ENCODE peak calls at places on chromosomes 13 and 19, in seven cellular contexts. I is uterus, Z is right cardiac atrium, A is H9, T is heart left ventricle, H is IMR-90, C is RWPE1. E is an unnamed sample.
A peak's percentile ranks its signal among the peaks of the same experiment; 100 is the strongest.

GRCh38 chr13:35697281-35697680 is 220.8 kb upstream of the MAB21L1 start:
- DNase-seq in T (no peak), A (no peak), H (no peak), C (no peak), Z (no peak), I (no peak), E (no peak)

GRCh38 chr13:64272681-64273080 is 2857.0 kb upstream of the PCDH20 start:
- DNase-seq in C (no peak), H (no peak), A (no peak), I (no peak), Z (no peak), T (no peak), E (no peak)

GRCh38 chr13:79724348-79725103 is 243.6 kb downstream of the NDFIP2 start:
- DNase-seq in H (no peak), C (no peak), Z (no peak), A (no peak), I (no peak), T (no peak), E (no peak)

GRCh38 chr13:76225815-76226489 is 589.8 kb downstream of the LMO7 start:
- DNase-seq in T (peak; percentile 49), I (no peak), H (peak; percentile 90), Z (peak; percentile 14), C (no peak), A (no peak), E (no peak)

GRCh38 chr13:97212540-97213146 is 9.5 kb upstream of the MBNL2 start:
- DNase-seq in Z (no peak), I (no peak), T (no peak), H (peak; percentile 49), A (no peak), C (peak; percentile 38), E (no peak)

GRCh38 chr19:51259348-51260245 is 8.7 kb downstream of the SIGLECL1 start:
- DNase-seq in T (peak; percentile 25), Z (no peak), A (peak; percentile 54), H (peak; percentile 22), C (peak; percentile 46), I (no peak), E (peak; percentile 37)

GRCh38 chr19:5971714-5972354 is 6.1 kb downstream of the RANBP3 start:
- DNase-seq in H (no peak), Z (no peak), C (no peak), T (no peak), I (no peak), A (no peak), E (no peak)

GRCh38 chr13:41458939-41459753 is 1.8 kb downstream of the RGCC start:
- DNase-seq in T (peak; percentile 44), I (no peak), C (peak; percentile 45), Z (no peak), A (no peak), H (peak; percentile 72), E (peak; percentile 80)

GRCh38 chr13:107364658-107365057 is 796.7 kb upstream of the ARGLU1 start:
- DNase-seq in C (no peak), A (no peak), I (no peak), T (no peak), H (no peak), Z (no peak), E (no peak)

GRCh38 chr13:113126265-113127150 is 3.9 kb downstream of the F10 start:
- DNase-seq in H (no peak), A (no peak), I (peak; percentile 3), T (peak; percentile 11), C (no peak), Z (no peak), E (no peak)

GRCh38 chr19:15498910-15499309 is 9.4 kb upstream of the CYP4F22 start:
- DNase-seq in H (no peak), A (peak; percentile 77), T (no peak), Z (no peak), C (peak; percentile 20), I (no peak), E (no peak)

GRCh38 chr19:3665681-3666544 is 34.4 kb downstream of the PIP5K1C start:
- DNase-seq in A (peak; percentile 70), I (peak; percentile 79), T (peak; percentile 72), C (peak; percentile 62), H (no peak), Z (peak; percentile 61), E (peak; percentile 51)

GRCh38 chr19:49851456-49852259 is 699 bp downstream of the PTOV1 start:
- DNase-seq in I (peak; percentile 51), C (no peak), T (no peak), H (no peak), A (peak; percentile 82), Z (peak; percentile 43), E (no peak)

GRCh38 chr13:28792992-28793391 is 27.1 kb upstream of the MTUS2 start:
- DNase-seq in C (no peak), I (no peak), A (no peak), T (no peak), H (peak; percentile 79), Z (no peak), E (no peak)

GRCh38 chr13:33057019-33057785 is 41.0 kb downstream of the KL start:
- DNase-seq in A (no peak), H (peak; percentile 6), Z (peak; percentile 40), T (peak; percentile 34), C (no peak), I (no peak), E (no peak)

GRCh38 chr19:695350-695949 is at the start of gene PRSS57:
- DNase-seq in C (no peak), I (no peak), T (no peak), H (no peak), A (no peak), Z (no peak), E (no peak)

GRCh38 chr19:39307233-39307821 is 11.1 kb downstream of the IFNL1 start:
- DNase-seq in I (no peak), C (no peak), A (peak; percentile 83), T (no peak), Z (peak; percentile 54), H (no peak), E (no peak)

GRCh38 chr19:15161028-15161984 is 39.5 kb downstream of the NOTCH3 start:
- DNase-seq in H (peak; percentile 18), A (no peak), T (no peak), Z (no peak), C (peak; percentile 60), I (no peak), E (peak; percentile 36)

GRCh38 chr13:40781717-40782116 is 7.7 kb upstream of the SLC25A15 start:
- DNase-seq in Z (no peak), T (no peak), A (no peak), H (no peak), C (no peak), I (no peak), E (peak; percentile 46)

GRCh38 chr19:40147693-40148347 is 43.4 kb upstream of the MAP3K10 start:
- DNase-seq in C (peak; percentile 63), H (peak; percentile 77), T (no peak), I (no peak), A (no peak), Z (no peak), E (peak; percentile 9)

GRCh38 chr13:23771966-23772365 is 117.2 kb downstream of the MIPEP start:
- DNase-seq in T (no peak), C (peak; percentile 49), I (no peak), Z (no peak), H (no peak), A (no peak), E (no peak)

GRCh38 chr19:18776288-18776594 is 14.9 kb downstream of the COMP start:
- DNase-seq in C (peak; percentile 59), A (no peak), T (no peak), Z (no peak), H (peak; percentile 72), I (no peak), E (no peak)

GRCh38 chr19:28519950-28520861 is 692.7 kb downstream of the UQCRFS1 start:
- DNase-seq in Z (no peak), C (no peak), T (no peak), A (no peak), I (peak; percentile 18), H (no peak), E (no peak)

DNA sequence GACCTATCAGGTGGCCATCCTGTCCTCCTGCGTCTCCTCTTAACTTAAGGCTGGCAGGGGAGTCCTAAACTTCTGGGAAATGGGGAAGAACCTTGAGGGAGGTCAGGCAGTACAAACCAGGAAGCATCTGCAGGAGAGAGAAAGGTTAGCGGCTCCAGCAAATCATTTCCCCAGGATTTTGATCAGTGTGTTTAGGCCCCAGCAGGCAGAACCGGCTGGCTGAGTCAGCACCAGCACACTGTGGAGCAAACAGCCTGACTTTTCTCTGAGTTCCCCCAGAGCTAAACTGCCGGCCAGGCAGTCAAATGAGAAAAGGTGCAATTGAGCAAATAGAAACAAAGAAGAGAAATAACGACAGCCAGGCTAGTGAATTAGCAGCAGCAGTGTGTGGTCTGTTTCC is 46.7 kb upstream of the MEDAG start:
- DNase-seq in C (no peak), I (no peak), T (no peak), A (no peak), H (no peak), Z (no peak), E (no peak)
- H3K27ac ChIP-seq in C (no peak overlapping the region), I (no peak overlapping the region), T (no peak overlapping the region), A (no peak overlapping the region), H (no peak overlapping the region), Z (no peak overlapping the region), E (no peak overlapping the region)

DNA sequence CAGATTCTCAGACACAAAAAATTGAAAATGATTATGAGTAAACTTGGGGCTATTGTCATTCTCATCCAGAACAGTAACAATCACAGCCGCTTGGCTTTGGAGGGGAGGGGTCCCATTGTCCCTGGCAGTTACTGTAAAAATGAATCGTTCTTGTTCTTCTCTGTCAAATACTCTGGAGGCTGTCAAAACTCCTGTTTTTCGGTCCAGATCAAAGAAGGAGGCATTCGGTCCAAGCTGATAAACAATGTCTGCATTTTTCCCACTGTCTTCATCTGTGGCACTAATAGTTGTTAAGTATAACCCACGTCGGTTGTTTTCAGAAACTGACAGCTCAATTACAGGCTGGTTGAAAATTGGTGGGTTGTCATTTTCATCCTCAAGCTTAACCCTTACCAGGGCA is 3.5 kb downstream of the PCDH9 start:
- DNase-seq in Z (no peak), C (no peak), A (no peak), T (no peak), I (no peak), H (no peak), E (no peak)
- H3K27ac ChIP-seq in Z (no peak overlapping the region), C (no peak overlapping the region), A (no peak overlapping the region), T (no peak overlapping the region), I (no peak overlapping the region), H (no peak overlapping the region), E (no peak overlapping the region)

GRCh38 chr13:25881136-25881926 is 170.5 kb downstream of the SHISA2 start:
- DNase-seq in I (no peak), Z (no peak), A (no peak), T (no peak), C (no peak), H (no peak), E (no peak)
- H3K27ac ChIP-seq in I (no peak overlapping the region), Z (no peak overlapping the region), A (no peak overlapping the region), T (no peak overlapping the region), C (no peak overlapping the region), H (no peak overlapping the region), E (no peak overlapping the region)

DNA sequence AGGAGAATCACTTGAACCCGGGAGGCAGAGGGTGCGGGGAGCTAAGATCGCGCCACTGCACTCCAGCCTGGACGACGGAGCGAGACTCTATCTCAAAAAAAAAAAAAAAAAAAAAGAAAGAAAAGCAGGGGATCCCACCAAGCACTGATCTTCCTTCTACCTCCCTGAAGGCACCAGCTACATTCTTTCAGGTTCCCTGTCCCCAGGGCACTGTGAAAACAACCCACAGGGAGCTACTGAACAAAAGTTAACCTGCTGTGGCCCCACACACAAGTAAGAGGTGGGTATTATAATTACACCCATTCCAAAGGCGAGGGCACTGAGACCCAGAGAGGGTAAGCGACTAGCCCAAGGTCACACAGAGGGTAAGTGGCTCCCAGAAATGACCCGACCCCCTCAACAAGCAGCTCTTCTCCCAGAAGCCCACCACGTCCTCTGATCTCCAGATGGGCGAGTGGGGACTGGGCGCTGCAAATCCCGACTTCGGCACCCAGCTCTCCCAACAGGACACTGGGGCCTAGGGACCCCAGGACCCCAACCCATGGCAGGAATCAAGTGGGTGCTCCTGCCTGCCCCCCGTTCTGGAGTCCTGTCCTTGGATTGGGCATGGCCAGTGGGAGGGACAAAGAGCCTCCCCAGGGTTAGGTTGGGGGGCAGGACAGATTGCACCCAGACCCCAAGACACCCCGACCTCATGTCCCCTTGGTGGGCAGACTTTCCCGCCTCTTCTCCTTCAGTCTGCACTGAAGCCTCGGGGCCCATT is 2.4 kb downstream of the LMNB2 start:
- DNase-seq in A (no peak), T (no peak), C (no peak), I (no peak), Z (no peak), H (no peak), E (no peak)
- H3K27ac ChIP-seq in A (no peak overlapping the region), T (no peak overlapping the region), C (peak overlapping the region; percentile 83), I (no peak overlapping the region), Z (no peak overlapping the region), H (no peak overlapping the region), E (no peak overlapping the region)

E was measured in HL-60.